ENCODE peak calls at places on chromosomes 3 and 15, in seven cellular contexts. One of them, this sample, is unnamed.

GRCh38 chr3:100662113-100662823 is 47.0 kb upstream of the TFG start:
- DNase-seq in amniotic stem cell: no peak
- DNase-seq in H9: no peak
- DNase-seq in NCI-H774: no peak
- DNase-seq in SJSA1: no peak
- DNase-seq in GM23248: peak
- DNase-seq in T-helper 2 cell: no peak
- DNase-seq in this sample: peak

GRCh38 chr3:35537265-35537664 is 102.1 kb upstream of the ARPP21 start:
- DNase-seq in SJSA1: no peak
- DNase-seq in amniotic stem cell: no peak
- DNase-seq in NCI-H774: no peak
- DNase-seq in H9: no peak
- DNase-seq in T-helper 2 cell: no peak
- DNase-seq in GM23248: no peak
- DNase-seq in this sample: peak

GRCh38 chr3:53159415-53160135 is 1.4 kb upstream of the PRKCD start:
- DNase-seq in SJSA1: no peak
- DNase-seq in amniotic stem cell: no peak
- DNase-seq in H9: peak
- DNase-seq in T-helper 2 cell: no peak
- DNase-seq in GM23248: no peak
- DNase-seq in NCI-H774: no peak
- DNase-seq in this sample: no peak

GRCh38 chr15:67531379-67532059 is 10.6 kb downstream of the C15orf61 start:
- DNase-seq in H9: no peak
- DNase-seq in GM23248: peak
- DNase-seq in amniotic stem cell: peak
- DNase-seq in T-helper 2 cell: no peak
- DNase-seq in SJSA1: no peak
- DNase-seq in NCI-H774: no peak
- DNase-seq in this sample: peak

GRCh38 chr3:142642956-142643355 is 46.8 kb downstream of the PLS1 start:
- DNase-seq in NCI-H774: no peak
- DNase-seq in SJSA1: no peak
- DNase-seq in GM23248: no peak
- DNase-seq in amniotic stem cell: no peak
- DNase-seq in H9: no peak
- DNase-seq in T-helper 2 cell: no peak
- DNase-seq in this sample: no peak

GRCh38 chr3:37492977-37493471 is 318.6 kb upstream of the LRRFIP2 start:
- DNase-seq in T-helper 2 cell: no peak
- DNase-seq in H9: no peak
- DNase-seq in SJSA1: no peak
- DNase-seq in amniotic stem cell: no peak
- DNase-seq in NCI-H774: no peak
- DNase-seq in GM23248: peak
- DNase-seq in this sample: peak

GRCh38 chr15:41544650-41545015 is 576 bp upstream of the RPAP1 start:
- DNase-seq in NCI-H774: no peak
- DNase-seq in T-helper 2 cell: peak
- DNase-seq in amniotic stem cell: no peak
- DNase-seq in GM23248: peak
- DNase-seq in H9: no peak
- DNase-seq in SJSA1: no peak
- DNase-seq in this sample: no peak

GRCh38 chr15:99631256-99631655 is 65.5 kb downstream of the MEF2A start:
- DNase-seq in amniotic stem cell: no peak
- DNase-seq in H9: no peak
- DNase-seq in NCI-H774: no peak
- DNase-seq in SJSA1: no peak
- DNase-seq in T-helper 2 cell: no peak
- DNase-seq in GM23248: no peak
- DNase-seq in this sample: no peak

GRCh38 chr15:101488300-101489164 is 975 bp downstream of the PCSK6 start:
- DNase-seq in GM23248: no peak
- DNase-seq in NCI-H774: no peak
- DNase-seq in amniotic stem cell: no peak
- DNase-seq in T-helper 2 cell: no peak
- DNase-seq in H9: no peak
- DNase-seq in SJSA1: no peak
- DNase-seq in this sample: no peak

GRCh38 chr3:134533493-134533892 is 47.6 kb downstream of the CEP63 start:
- DNase-seq in GM23248: no peak
- DNase-seq in amniotic stem cell: no peak
- DNase-seq in SJSA1: no peak
- DNase-seq in H9: no peak
- DNase-seq in NCI-H774: no peak
- DNase-seq in T-helper 2 cell: no peak
- DNase-seq in this sample: no peak

GRCh38 chr15:44501768-44502366 is 35.1 kb upstream of the EIF3J start:
- DNase-seq in H9: no peak
- DNase-seq in T-helper 2 cell: peak
- DNase-seq in amniotic stem cell: peak
- DNase-seq in SJSA1: no peak
- DNase-seq in GM23248: peak
- DNase-seq in NCI-H774: no peak
- DNase-seq in this sample: peak

GRCh38 chr3:175951047-175951694 is 1092.0 kb downstream of the NAALADL2 start:
- DNase-seq in H9: no peak
- DNase-seq in SJSA1: no peak
- DNase-seq in GM23248: peak
- DNase-seq in NCI-H774: no peak
- DNase-seq in amniotic stem cell: no peak
- DNase-seq in T-helper 2 cell: no peak
- DNase-seq in this sample: peak

GRCh38 chr15:38377547-38378161 is 76.3 kb upstream of the FAM98B start:
- DNase-seq in GM23248: no peak
- DNase-seq in H9: no peak
- DNase-seq in SJSA1: no peak
- DNase-seq in T-helper 2 cell: no peak
- DNase-seq in NCI-H774: no peak
- DNase-seq in amniotic stem cell: no peak
- DNase-seq in this sample: peak

GRCh38 chr15:56916825-56917477 is 1.5 kb upstream of the TCF12 start:
- DNase-seq in SJSA1: no peak
- DNase-seq in NCI-H774: no peak
- DNase-seq in amniotic stem cell: no peak
- DNase-seq in T-helper 2 cell: no peak
- DNase-seq in GM23248: peak
- DNase-seq in H9: no peak
- DNase-seq in this sample: no peak

GRCh38 chr15:45118996-45119395 is 4.9 kb downstream of the DUOXA2 start:
- DNase-seq in amniotic stem cell: no peak
- DNase-seq in H9: no peak
- DNase-seq in T-helper 2 cell: no peak
- DNase-seq in NCI-H774: no peak
- DNase-seq in GM23248: no peak
- DNase-seq in SJSA1: no peak
- DNase-seq in this sample: no peak

GRCh38 chr15:42581272-42581730 is 5.9 kb downstream of the STARD9 start:
- DNase-seq in amniotic stem cell: peak
- DNase-seq in H9: peak
- DNase-seq in T-helper 2 cell: peak
- DNase-seq in GM23248: peak
- DNase-seq in NCI-H774: peak
- DNase-seq in SJSA1: peak
- DNase-seq in this sample: peak

GRCh38 chr3:141294848-141295247 is 63.2 kb downstream of the PXYLP1 start:
- DNase-seq in T-helper 2 cell: no peak
- DNase-seq in amniotic stem cell: peak
- DNase-seq in SJSA1: no peak
- DNase-seq in H9: no peak
- DNase-seq in GM23248: peak
- DNase-seq in NCI-H774: no peak
- DNase-seq in this sample: peak

GRCh38 chr15:100572362-100572983 is 29.5 kb downstream of the LINS1 start:
- DNase-seq in H9: no peak
- DNase-seq in SJSA1: no peak
- DNase-seq in GM23248: peak
- DNase-seq in NCI-H774: no peak
- DNase-seq in T-helper 2 cell: no peak
- DNase-seq in amniotic stem cell: no peak
- DNase-seq in this sample: peak

GRCh38 chr3:136262559-136262958 is 12.4 kb downstream of the PCCB start:
- DNase-seq in NCI-H774: no peak
- DNase-seq in H9: no peak
- DNase-seq in SJSA1: no peak
- DNase-seq in T-helper 2 cell: no peak
- DNase-seq in amniotic stem cell: no peak
- DNase-seq in GM23248: no peak
- DNase-seq in this sample: no peak

GRCh38 chr3:38916706-38917105 is 100.7 kb upstream of the SCN10A start:
- DNase-seq in GM23248: peak
- DNase-seq in T-helper 2 cell: no peak
- DNase-seq in H9: no peak
- DNase-seq in SJSA1: no peak
- DNase-seq in NCI-H774: no peak
- DNase-seq in amniotic stem cell: no peak
- DNase-seq in this sample: peak

GRCh38 chr15:101088311-101088710 is 163.5 kb downstream of the CHSY1 start:
- DNase-seq in amniotic stem cell: no peak
- DNase-seq in SJSA1: no peak
- DNase-seq in NCI-H774: no peak
- DNase-seq in H9: no peak
- DNase-seq in GM23248: no peak
- DNase-seq in T-helper 2 cell: no peak
- DNase-seq in this sample: no peak

GRCh38 chr15:96047255-96047931 is 283.1 kb upstream of the NR2F2 start:
- DNase-seq in NCI-H774: no peak
- DNase-seq in SJSA1: peak
- DNase-seq in H9: no peak
- DNase-seq in amniotic stem cell: peak
- DNase-seq in GM23248: peak
- DNase-seq in T-helper 2 cell: no peak
- DNase-seq in this sample: peak

GRCh38 chr3:31462050-31462569 is 70.6 kb upstream of the STT3B start:
- DNase-seq in amniotic stem cell: no peak
- DNase-seq in SJSA1: no peak
- DNase-seq in T-helper 2 cell: peak
- DNase-seq in NCI-H774: no peak
- DNase-seq in H9: no peak
- DNase-seq in GM23248: peak
- DNase-seq in this sample: no peak

GRCh38 chr3:85627899-85628298 is 669.1 kb downstream of the CADM2 start:
- DNase-seq in SJSA1: no peak
- DNase-seq in GM23248: no peak
- DNase-seq in T-helper 2 cell: no peak
- DNase-seq in NCI-H774: no peak
- DNase-seq in amniotic stem cell: no peak
- DNase-seq in H9: no peak
- DNase-seq in this sample: no peak

GRCh38 chr15:34018021-34018645 is 20.9 kb downstream of the AVEN start:
- DNase-seq in NCI-H774: no peak
- DNase-seq in GM23248: no peak
- DNase-seq in amniotic stem cell: no peak
- DNase-seq in T-helper 2 cell: peak
- DNase-seq in H9: no peak
- DNase-seq in SJSA1: no peak
- DNase-seq in this sample: no peak

GRCh38 chr3:190492966-190493365 is 20.9 kb upstream of the IL1RAP start:
- DNase-seq in NCI-H774: no peak
- DNase-seq in H9: no peak
- DNase-seq in amniotic stem cell: no peak
- DNase-seq in T-helper 2 cell: no peak
- DNase-seq in GM23248: no peak
- DNase-seq in SJSA1: no peak
- DNase-seq in this sample: no peak

GRCh38 chr3:64355473-64355872 is 130.2 kb upstream of the PRICKLE2 start:
- DNase-seq in GM23248: peak
- DNase-seq in H9: no peak
- DNase-seq in T-helper 2 cell: no peak
- DNase-seq in NCI-H774: no peak
- DNase-seq in SJSA1: no peak
- DNase-seq in amniotic stem cell: no peak
- DNase-seq in this sample: no peak

GRCh38 chr15:24761704-24762302 is 86.2 kb downstream of the NPAP1 start:
- DNase-seq in GM23248: peak
- DNase-seq in H9: no peak
- DNase-seq in T-helper 2 cell: no peak
- DNase-seq in NCI-H774: no peak
- DNase-seq in SJSA1: no peak
- DNase-seq in amniotic stem cell: no peak
- DNase-seq in this sample: peak

GRCh38 chr3:141123677-141124410 is 72.7 kb downstream of the SPSB4 start:
- DNase-seq in amniotic stem cell: no peak
- DNase-seq in GM23248: no peak
- DNase-seq in SJSA1: no peak
- DNase-seq in NCI-H774: no peak
- DNase-seq in T-helper 2 cell: no peak
- DNase-seq in H9: no peak
- DNase-seq in this sample: no peak

GRCh38 chr15:63188247-63188936 is 1.0 kb upstream of the RAB8B start:
- DNase-seq in SJSA1: no peak
- DNase-seq in H9: no peak
- DNase-seq in amniotic stem cell: no peak
- DNase-seq in T-helper 2 cell: no peak
- DNase-seq in GM23248: peak
- DNase-seq in NCI-H774: no peak
- DNase-seq in this sample: no peak

GRCh38 chr3:45564172-45564571 is 30.4 kb upstream of the LIMD1 start:
- DNase-seq in GM23248: no peak
- DNase-seq in H9: no peak
- DNase-seq in amniotic stem cell: no peak
- DNase-seq in T-helper 2 cell: no peak
- DNase-seq in NCI-H774: no peak
- DNase-seq in SJSA1: no peak
- DNase-seq in this sample: no peak

GRCh38 chr15:59298255-59298856 is 74.3 kb downstream of the MYO1E start:
- DNase-seq in amniotic stem cell: no peak
- DNase-seq in SJSA1: no peak
- DNase-seq in H9: no peak
- DNase-seq in T-helper 2 cell: no peak
- DNase-seq in NCI-H774: no peak
- DNase-seq in GM23248: peak
- DNase-seq in this sample: no peak

GRCh38 chr3:188270423-188270972 is 116.5 kb downstream of the LPP start:
- DNase-seq in NCI-H774: no peak
- DNase-seq in H9: no peak
- DNase-seq in GM23248: peak
- DNase-seq in T-helper 2 cell: no peak
- DNase-seq in amniotic stem cell: peak
- DNase-seq in SJSA1: peak
- DNase-seq in this sample: peak

GRCh38 chr3:28476194-28476593 is 127.6 kb upstream of the AZI2 start:
- DNase-seq in GM23248: peak
- DNase-seq in SJSA1: no peak
- DNase-seq in H9: no peak
- DNase-seq in amniotic stem cell: peak
- DNase-seq in T-helper 2 cell: no peak
- DNase-seq in NCI-H774: peak
- DNase-seq in this sample: peak

GRCh38 chr15:68256675-68257450 is 20.7 kb upstream of the FEM1B start:
- DNase-seq in amniotic stem cell: peak
- DNase-seq in H9: peak
- DNase-seq in GM23248: peak
- DNase-seq in SJSA1: no peak
- DNase-seq in NCI-H774: peak
- DNase-seq in T-helper 2 cell: peak
- DNase-seq in this sample: peak

GRCh38 chr3:99532246-99532645 is 106.1 kb upstream of the COL8A1 start:
- DNase-seq in SJSA1: peak
- DNase-seq in amniotic stem cell: peak
- DNase-seq in GM23248: peak
- DNase-seq in H9: peak
- DNase-seq in NCI-H774: no peak
- DNase-seq in T-helper 2 cell: no peak
- DNase-seq in this sample: peak

GRCh38 chr15:64842099-64842940 is 605 bp downstream of the PLEKHO2 start:
- DNase-seq in T-helper 2 cell: no peak
- DNase-seq in NCI-H774: no peak
- DNase-seq in H9: no peak
- DNase-seq in amniotic stem cell: no peak
- DNase-seq in GM23248: peak
- DNase-seq in SJSA1: no peak
- DNase-seq in this sample: peak

GRCh38 chr15:68402432-68403160 is 29.4 kb downstream of the ITGA11 start:
- DNase-seq in T-helper 2 cell: no peak
- DNase-seq in H9: peak
- DNase-seq in NCI-H774: no peak
- DNase-seq in GM23248: no peak
- DNase-seq in SJSA1: peak
- DNase-seq in amniotic stem cell: no peak
- DNase-seq in this sample: no peak

This sample was measured in adipocyte.